ENCODE peak calls at places on chromosomes 2 and 18, in four cellular contexts. One of them, this sample, is unnamed. For H4K20me1, the result is how much of the 10 kb centered on the place peaks cover.

GRCh38 chr2:191838526-191838925 is 8.4 kb downstream of the CAVIN2 start:
- DNase-seq in H1: no peak
- DNase-seq in SK-N-SH: no peak
- DNase-seq in GM12878: no peak
- DNase-seq in this sample: no peak

GRCh38 chr2:72689579-72690170 is 136.2 kb downstream of the EXOC6B start:
- DNase-seq in H1: no peak
- DNase-seq in GM12878: no peak
- DNase-seq in SK-N-SH: no peak
- DNase-seq in this sample: no peak

GRCh38 chr2:33644215-33644614 is 45.1 kb upstream of the FAM98A start:
- DNase-seq in H1: no peak
- DNase-seq in GM12878: no peak
- DNase-seq in SK-N-SH: no peak
- DNase-seq in this sample: no peak

GRCh38 chr18:72652990-72653593 is 109.0 kb upstream of the CBLN2 start:
- DNase-seq in H1: peak
- DNase-seq in GM12878: no peak
- DNase-seq in SK-N-SH: peak
- DNase-seq in this sample: peak

GRCh38 chr2:30436859-30437435 is 10.1 kb upstream of the LCLAT1 start:
- DNase-seq in H1: no peak
- DNase-seq in SK-N-SH: no peak
- DNase-seq in GM12878: no peak
- DNase-seq in this sample: no peak

GRCh38 chr2:70855679-70856078 is 20.1 kb upstream of the CD207 start:
- DNase-seq in SK-N-SH: no peak
- DNase-seq in H1: no peak
- DNase-seq in GM12878: no peak
- DNase-seq in this sample: no peak

GRCh38 chr2:57180042-57180567 is 866.5 kb upstream of the VRK2 start:
- DNase-seq in GM12878: no peak
- DNase-seq in H1: no peak
- DNase-seq in SK-N-SH: no peak
- DNase-seq in this sample: no peak

GRCh38 chr2:38524580-38524979 is 78.1 kb downstream of the HNRNPLL start:
- DNase-seq in H1: no peak
- DNase-seq in SK-N-SH: no peak
- DNase-seq in GM12878: no peak
- DNase-seq in this sample: no peak

GRCh38 chr2:144330951-144331651 is 188.8 kb downstream of the ZEB2 start:
- DNase-seq in SK-N-SH: peak
- DNase-seq in GM12878: no peak
- DNase-seq in H1: no peak
- DNase-seq in this sample: peak

GRCh38 chr2:43224131-43224570 is 2.3 kb downstream of the ZFP36L2 start:
- DNase-seq in H1: no peak
- DNase-seq in SK-N-SH: peak
- DNase-seq in GM12878: no peak
- DNase-seq in this sample: no peak

GRCh38 chr18:32175265-32175664 is 14.6 kb upstream of the MEP1B start:
- DNase-seq in H1: no peak
- DNase-seq in SK-N-SH: no peak
- DNase-seq in GM12878: no peak
- DNase-seq in this sample: no peak

GRCh38 chr2:129319422-129319717 is 660.1 kb upstream of the RAB6C start:
- DNase-seq in H1: no peak
- DNase-seq in SK-N-SH: no peak
- DNase-seq in GM12878: no peak
- DNase-seq in this sample: no peak

GRCh38 chr2:218924757-218925156 is 34.7 kb upstream of the CDK5R2 start:
- DNase-seq in SK-N-SH: no peak
- DNase-seq in GM12878: no peak
- DNase-seq in H1: no peak
- DNase-seq in this sample: no peak

GRCh38 chr18:79199691-79200374 is 130.6 kb downstream of the ATP9B start:
- DNase-seq in H1: no peak
- DNase-seq in GM12878: no peak
- DNase-seq in SK-N-SH: no peak
- DNase-seq in this sample: no peak

GRCh38 chr18:30886998-30887397 is 155.5 kb downstream of the DSC3 start:
- DNase-seq in GM12878: no peak
- DNase-seq in SK-N-SH: no peak
- DNase-seq in H1: no peak
- DNase-seq in this sample: no peak

GRCh38 chr2:173831312-173832229 is 133.6 kb downstream of the SP3 start:
- DNase-seq in H1: no peak
- DNase-seq in SK-N-SH: no peak
- DNase-seq in GM12878: no peak
- DNase-seq in this sample: no peak

GRCh38 chr2:205680067-205680466 is 2.2 kb upstream of the NRP2 start:
- DNase-seq in H1: peak
- DNase-seq in GM12878: no peak
- DNase-seq in SK-N-SH: peak
- DNase-seq in this sample: peak

GRCh38 chr2:179412116-179412515 is 147.5 kb upstream of the SESTD1 start:
- DNase-seq in GM12878: no peak
- DNase-seq in SK-N-SH: no peak
- DNase-seq in H1: no peak
- DNase-seq in this sample: no peak

GRCh38 chr2:72908741-72909140 is 8.6 kb upstream of the EMX1 start:
- DNase-seq in GM12878: no peak
- DNase-seq in SK-N-SH: no peak
- DNase-seq in H1: no peak
- DNase-seq in this sample: no peak

GRCh38 chr2:237218756-237219155 is 133.1 kb downstream of the COPS8 start:
- DNase-seq in SK-N-SH: no peak
- DNase-seq in GM12878: no peak
- DNase-seq in H1: no peak
- DNase-seq in this sample: no peak

GRCh38 chr2:8540552-8541055 is 141.3 kb upstream of the ID2 start:
- DNase-seq in SK-N-SH: no peak
- DNase-seq in H1: no peak
- DNase-seq in GM12878: no peak
- DNase-seq in this sample: no peak

GRCh38 chr2:42092084-42092996 is 44.5 kb downstream of the PKDCC start:
- DNase-seq in H1: no peak
- DNase-seq in SK-N-SH: no peak
- DNase-seq in GM12878: no peak
- DNase-seq in this sample: no peak

GRCh38 chr2:169782513-169782912 is 16.2 kb upstream of the SSB start:
- DNase-seq in SK-N-SH: no peak
- DNase-seq in H1: no peak
- DNase-seq in GM12878: no peak
- DNase-seq in this sample: no peak

GRCh38 chr2:158994920-158995676 is 26.7 kb downstream of the TANC1 start:
- DNase-seq in GM12878: no peak
- DNase-seq in SK-N-SH: peak
- DNase-seq in H1: no peak
- DNase-seq in this sample: no peak

GRCh38 chr18:76502551-76502950 is 7.5 kb upstream of the ZNF516 start:
- DNase-seq in GM12878: no peak
- DNase-seq in SK-N-SH: no peak
- DNase-seq in H1: no peak
- DNase-seq in this sample: no peak

GRCh38 chr2:105671156-105671555 is 73.6 kb upstream of the NCK2 start:
- DNase-seq in GM12878: no peak
- DNase-seq in H1: no peak
- DNase-seq in SK-N-SH: no peak
- DNase-seq in this sample: no peak
- TF ChIP-seq NRF1 in GM12878: no peak
- TF ChIP-seq NRF1 in H1: no peak
- TF ChIP-seq NRF1 in SK-N-SH: no peak
- TF ChIP-seq NRF1 in this sample: no peak

DNA sequence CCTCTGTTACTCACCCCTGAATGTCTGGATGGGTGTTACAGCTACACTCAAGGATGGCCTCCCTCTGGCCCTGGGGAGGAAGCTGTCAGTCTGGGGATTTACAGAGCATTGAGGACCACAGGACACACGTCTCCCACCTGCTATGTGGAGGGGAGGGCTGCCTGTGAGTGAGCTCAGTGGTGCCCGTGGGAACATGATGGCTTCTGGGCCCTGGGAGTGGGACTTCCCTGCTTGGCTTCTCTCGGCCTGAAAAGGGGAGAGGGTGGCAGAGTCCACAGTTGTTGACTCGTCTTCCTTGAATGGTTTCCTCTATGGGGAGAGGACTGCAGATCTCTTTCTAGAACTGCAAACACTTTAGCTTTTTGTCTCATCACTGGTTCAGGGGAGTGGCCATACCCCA is 79.1 kb downstream of the SH3BP4 start:
- DNase-seq in SK-N-SH: no peak
- DNase-seq in H1: no peak
- DNase-seq in GM12878: no peak
- DNase-seq in this sample: no peak
- H4K20me1 ChIP-seq in SK-N-SH: under half
- H4K20me1 ChIP-seq in H1: under half
- H4K20me1 ChIP-seq in GM12878: under half
- H4K20me1 ChIP-seq in this sample: under half

DNA sequence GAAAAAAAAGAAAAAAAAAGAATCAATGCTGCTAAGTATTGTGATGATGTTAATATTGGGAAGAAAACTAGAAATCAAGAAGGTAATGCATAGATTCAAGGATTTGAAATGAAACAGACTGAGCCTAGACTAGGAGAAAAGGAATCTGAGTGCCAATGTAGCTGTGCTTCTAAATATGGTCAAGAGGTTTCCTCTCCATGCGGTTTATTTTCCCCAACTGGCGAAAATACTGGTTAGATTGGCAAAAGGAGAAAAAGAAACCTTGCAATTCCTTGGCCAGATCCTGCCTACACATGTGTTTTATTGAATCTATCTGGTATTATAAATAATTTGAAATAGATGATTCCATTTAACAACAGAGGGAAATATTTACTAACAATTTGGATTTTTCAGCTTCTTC is 5.7 kb downstream of the SCN3A start:
- DNase-seq in GM12878: no peak
- DNase-seq in H1: no peak
- DNase-seq in SK-N-SH: no peak
- DNase-seq in this sample: no peak
- TF ChIP-seq NRF1 in GM12878: no peak
- TF ChIP-seq NRF1 in H1: no peak
- TF ChIP-seq NRF1 in SK-N-SH: no peak
- TF ChIP-seq NRF1 in this sample: no peak

DNA sequence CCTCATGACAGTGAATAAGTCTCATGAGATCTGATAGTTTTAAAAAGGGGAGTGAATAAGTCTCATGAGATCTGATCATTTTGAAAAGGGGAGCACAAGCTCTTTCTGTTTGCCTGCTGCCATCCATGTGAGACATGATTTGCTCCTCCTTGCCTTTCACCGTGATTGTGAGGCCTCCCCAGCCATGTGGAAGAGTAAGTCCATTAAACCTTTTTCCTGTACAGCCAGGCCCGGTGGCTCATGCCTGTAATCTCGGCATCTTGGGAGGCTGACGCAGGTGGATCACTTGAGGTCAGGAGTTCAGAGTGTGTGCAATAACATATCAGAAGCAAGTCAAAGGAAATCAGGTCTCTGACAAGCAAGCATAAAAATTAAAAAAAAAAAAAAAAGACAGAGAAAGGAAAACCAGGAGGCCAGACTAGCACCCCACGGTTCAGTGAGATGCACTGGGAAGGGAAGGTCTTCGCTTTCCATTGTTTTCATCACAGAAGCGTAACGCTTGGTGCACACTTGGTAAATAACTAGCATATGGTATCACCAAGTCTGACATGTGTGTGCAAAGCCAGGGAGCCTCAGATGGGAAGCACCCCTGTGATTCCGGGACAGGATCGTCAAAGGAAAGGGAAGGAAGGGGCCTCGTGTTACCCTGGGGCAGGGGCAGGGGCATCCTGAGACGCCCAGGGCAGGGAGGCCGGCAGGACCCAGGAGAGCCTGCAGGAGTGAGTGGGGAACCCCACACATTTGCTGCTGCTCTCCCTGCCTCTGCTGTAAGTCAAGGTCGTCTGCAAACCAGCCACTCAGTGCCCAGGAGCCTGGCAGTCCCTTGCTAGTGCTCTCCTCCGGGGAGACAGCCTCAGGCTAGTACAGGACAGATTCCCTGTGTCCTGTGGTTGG is 192.8 kb downstream of the NDUFA10 start:
- DNase-seq in H1: no peak
- DNase-seq in GM12878: no peak
- DNase-seq in SK-N-SH: peak
- DNase-seq in this sample: no peak
- H4K20me1 ChIP-seq in H1: under half
- H4K20me1 ChIP-seq in GM12878: under half
- H4K20me1 ChIP-seq in SK-N-SH: under half
- H4K20me1 ChIP-seq in this sample: under half

DNA sequence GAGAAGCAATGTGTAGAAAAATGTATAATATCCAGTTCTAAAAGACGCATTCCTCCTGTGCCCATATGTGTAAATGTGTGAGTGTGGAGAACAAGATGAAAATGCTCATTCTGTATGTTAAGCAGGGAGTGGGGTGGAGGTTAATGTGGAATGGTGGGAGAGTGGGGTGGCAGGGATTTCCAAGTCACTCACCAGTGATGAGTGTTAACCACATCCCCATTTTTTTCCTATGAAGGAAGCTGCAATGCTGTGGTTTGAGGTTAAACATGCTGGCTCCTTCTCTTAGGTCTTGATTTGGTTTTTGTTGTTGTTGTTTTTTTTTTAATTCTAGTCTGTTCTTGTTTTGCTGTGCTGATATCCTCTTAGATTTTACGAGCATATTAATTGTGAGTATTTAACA is 169.4 kb downstream of the NEDD4L start:
- DNase-seq in GM12878: no peak
- DNase-seq in SK-N-SH: no peak
- DNase-seq in H1: no peak
- DNase-seq in this sample: no peak
- TF ChIP-seq NRF1 in GM12878: no peak
- TF ChIP-seq NRF1 in SK-N-SH: no peak
- TF ChIP-seq NRF1 in H1: no peak
- TF ChIP-seq NRF1 in this sample: no peak

DNA sequence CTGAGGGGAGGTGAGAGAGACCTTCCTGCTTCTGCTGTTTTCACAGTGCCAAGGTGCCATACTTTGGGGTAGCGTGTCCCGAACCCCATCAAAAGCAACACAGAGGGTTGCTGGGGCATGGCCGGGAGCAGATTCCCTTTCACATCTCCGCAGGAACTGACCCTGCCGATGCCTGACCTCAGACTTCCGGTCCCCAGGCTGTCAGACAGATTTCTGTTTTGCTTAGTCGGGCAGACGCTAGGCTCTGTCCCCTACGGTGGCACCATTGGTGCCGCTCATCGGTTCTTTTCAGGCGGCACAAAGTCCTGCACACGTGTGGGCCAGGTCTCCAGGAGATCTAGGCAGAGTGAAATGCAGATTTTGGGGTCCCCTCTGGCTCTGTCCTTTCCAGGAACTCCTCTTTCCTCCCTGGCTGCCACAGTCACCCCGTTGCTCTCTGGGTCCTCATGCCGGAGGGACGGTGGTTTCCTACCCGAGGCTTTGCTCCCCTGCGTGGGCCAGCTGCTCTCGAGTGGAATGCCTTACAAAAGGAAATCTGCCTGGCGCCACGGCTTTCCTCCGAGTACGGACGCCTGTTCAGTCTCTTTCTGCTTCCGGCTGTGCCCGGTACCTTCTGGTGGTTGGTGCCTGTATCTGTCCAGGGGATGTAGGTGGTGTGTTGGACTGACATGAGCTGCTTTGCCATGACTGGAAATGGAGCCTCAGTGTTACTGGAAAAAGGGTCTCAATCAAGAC is 39.3 kb downstream of the RTP5 start:
- DNase-seq in GM12878: no peak
- DNase-seq in H1: no peak
- DNase-seq in SK-N-SH: no peak
- DNase-seq in this sample: no peak
- H4K20me1 ChIP-seq in GM12878: under half
- H4K20me1 ChIP-seq in H1: under half
- H4K20me1 ChIP-seq in SK-N-SH: under half
- H4K20me1 ChIP-seq in this sample: under half

GRCh38 chr2:147500229-147500628 is 344.6 kb upstream of the ACVR2A start:
- DNase-seq in SK-N-SH: no peak
- DNase-seq in GM12878: no peak
- DNase-seq in H1: no peak
- DNase-seq in this sample: no peak
- TF ChIP-seq NRF1 in SK-N-SH: no peak
- TF ChIP-seq NRF1 in GM12878: no peak
- TF ChIP-seq NRF1 in H1: no peak
- TF ChIP-seq NRF1 in this sample: no peak

This sample was measured in K562.